ENCODE peak calls at places on chromosome 12, in ten cellular contexts. One of them, this sample, is unnamed.

GRCh38 chr12:88063375-88063774 is 34.2 kb upstream of the C12orf50 start:
- DNase-seq in NCI-H774: no peak
- DNase-seq in Caki2: peak
- DNase-seq in SW480: no peak
- DNase-seq in effector CD4-positive, alpha-beta T cell: no peak
- DNase-seq in activated CD4-positive, alpha-beta T cell treated with anti-CD3 and anti-CD28 coated beads, Interleukin-2, amount 10 ng/mL, durations not matched to agents 7 days and 5 days: no peak
- DNase-seq in mucosa of descending colon: no peak
- DNase-seq in iris pigment epithelial cell: peak
- DNase-seq in ureter: no peak
- DNase-seq in NCI-H1930: no peak
- DNase-seq in this sample: no peak

GRCh38 chr12:11707535-11707934 is 58.1 kb downstream of the ETV6 start:
- DNase-seq in NCI-H774: no peak
- DNase-seq in Caki2: no peak
- DNase-seq in SW480: no peak
- DNase-seq in effector CD4-positive, alpha-beta T cell: no peak
- DNase-seq in activated CD4-positive, alpha-beta T cell treated with anti-CD3 and anti-CD28 coated beads, Interleukin-2, amount 10 ng/mL, durations not matched to agents 7 days and 5 days: no peak
- DNase-seq in mucosa of descending colon: peak
- DNase-seq in iris pigment epithelial cell: no peak
- DNase-seq in ureter: no peak
- DNase-seq in NCI-H1930: no peak
- DNase-seq in this sample: peak

GRCh38 chr12:47362131-47362686 is 282.4 kb upstream of the AMIGO2 start:
- DNase-seq in NCI-H774: no peak
- DNase-seq in Caki2: no peak
- DNase-seq in SW480: peak
- DNase-seq in effector CD4-positive, alpha-beta T cell: no peak
- DNase-seq in activated CD4-positive, alpha-beta T cell treated with anti-CD3 and anti-CD28 coated beads, Interleukin-2, amount 10 ng/mL, durations not matched to agents 7 days and 5 days: no peak
- DNase-seq in mucosa of descending colon: no peak
- DNase-seq in iris pigment epithelial cell: no peak
- DNase-seq in ureter: no peak
- DNase-seq in NCI-H1930: no peak
- DNase-seq in this sample: no peak

GRCh38 chr12:11863478-11863906 is 207.2 kb upstream of the BCL2L14 start:
- DNase-seq in NCI-H774: no peak
- DNase-seq in Caki2: no peak
- DNase-seq in SW480: no peak
- DNase-seq in effector CD4-positive, alpha-beta T cell: no peak
- DNase-seq in activated CD4-positive, alpha-beta T cell treated with anti-CD3 and anti-CD28 coated beads, Interleukin-2, amount 10 ng/mL, durations not matched to agents 7 days and 5 days: no peak
- DNase-seq in mucosa of descending colon: no peak
- DNase-seq in iris pigment epithelial cell: peak
- DNase-seq in ureter: no peak
- DNase-seq in NCI-H1930: no peak
- DNase-seq in this sample: no peak

GRCh38 chr12:6607751-6608591 is 792 bp upstream of the CHD4 start:
- DNase-seq in NCI-H774: peak
- DNase-seq in Caki2: peak
- DNase-seq in SW480: peak
- DNase-seq in effector CD4-positive, alpha-beta T cell: peak
- DNase-seq in activated CD4-positive, alpha-beta T cell treated with anti-CD3 and anti-CD28 coated beads, Interleukin-2, amount 10 ng/mL, durations not matched to agents 7 days and 5 days: peak
- DNase-seq in mucosa of descending colon: peak
- DNase-seq in iris pigment epithelial cell: no peak
- DNase-seq in ureter: peak
- DNase-seq in NCI-H1930: peak
- DNase-seq in this sample: peak

GRCh38 chr12:68568878-68569569 is 41.7 kb upstream of the RAP1B start:
- DNase-seq in NCI-H774: peak
- DNase-seq in Caki2: no peak
- DNase-seq in SW480: no peak
- DNase-seq in effector CD4-positive, alpha-beta T cell: no peak
- DNase-seq in activated CD4-positive, alpha-beta T cell treated with anti-CD3 and anti-CD28 coated beads, Interleukin-2, amount 10 ng/mL, durations not matched to agents 7 days and 5 days: no peak
- DNase-seq in mucosa of descending colon: no peak
- DNase-seq in iris pigment epithelial cell: no peak
- DNase-seq in ureter: no peak
- DNase-seq in NCI-H1930: no peak
- DNase-seq in this sample: peak

GRCh38 chr12:49553512-49554088 is 14.3 kb downstream of the MCRS1 start:
- DNase-seq in NCI-H774: peak
- DNase-seq in Caki2: peak
- DNase-seq in SW480: peak
- DNase-seq in effector CD4-positive, alpha-beta T cell: no peak
- DNase-seq in activated CD4-positive, alpha-beta T cell treated with anti-CD3 and anti-CD28 coated beads, Interleukin-2, amount 10 ng/mL, durations not matched to agents 7 days and 5 days: peak
- DNase-seq in mucosa of descending colon: no peak
- DNase-seq in iris pigment epithelial cell: peak
- DNase-seq in ureter: no peak
- DNase-seq in NCI-H1930: peak
- DNase-seq in this sample: no peak

GRCh38 chr12:65415826-65416225 is 137.3 kb downstream of the MSRB3 start:
- DNase-seq in NCI-H774: no peak
- DNase-seq in Caki2: peak
- DNase-seq in SW480: no peak
- DNase-seq in effector CD4-positive, alpha-beta T cell: no peak
- DNase-seq in activated CD4-positive, alpha-beta T cell treated with anti-CD3 and anti-CD28 coated beads, Interleukin-2, amount 10 ng/mL, durations not matched to agents 7 days and 5 days: no peak
- DNase-seq in mucosa of descending colon: no peak
- DNase-seq in iris pigment epithelial cell: peak
- DNase-seq in ureter: no peak
- DNase-seq in NCI-H1930: no peak
- DNase-seq in this sample: no peak

GRCh38 chr12:24555730-24556129 is 393.2 kb downstream of the BCAT1 start:
- DNase-seq in NCI-H774: no peak
- DNase-seq in Caki2: no peak
- DNase-seq in SW480: no peak
- DNase-seq in effector CD4-positive, alpha-beta T cell: no peak
- DNase-seq in activated CD4-positive, alpha-beta T cell treated with anti-CD3 and anti-CD28 coated beads, Interleukin-2, amount 10 ng/mL, durations not matched to agents 7 days and 5 days: no peak
- DNase-seq in mucosa of descending colon: no peak
- DNase-seq in iris pigment epithelial cell: no peak
- DNase-seq in ureter: no peak
- DNase-seq in NCI-H1930: no peak
- DNase-seq in this sample: no peak

GRCh38 chr12:123832052-123832451 is 70.0 kb downstream of the DNAH10 start:
- DNase-seq in NCI-H774: no peak
- DNase-seq in Caki2: no peak
- DNase-seq in SW480: no peak
- DNase-seq in effector CD4-positive, alpha-beta T cell: no peak
- DNase-seq in activated CD4-positive, alpha-beta T cell treated with anti-CD3 and anti-CD28 coated beads, Interleukin-2, amount 10 ng/mL, durations not matched to agents 7 days and 5 days: no peak
- DNase-seq in mucosa of descending colon: no peak
- DNase-seq in iris pigment epithelial cell: no peak
- DNase-seq in ureter: no peak
- DNase-seq in NCI-H1930: no peak
- DNase-seq in this sample: no peak

GRCh38 chr12:88854260-88854659 is 274.0 kb upstream of the KITLG start:
- DNase-seq in NCI-H774: no peak
- DNase-seq in Caki2: peak
- DNase-seq in SW480: no peak
- DNase-seq in effector CD4-positive, alpha-beta T cell: no peak
- DNase-seq in activated CD4-positive, alpha-beta T cell treated with anti-CD3 and anti-CD28 coated beads, Interleukin-2, amount 10 ng/mL, durations not matched to agents 7 days and 5 days: no peak
- DNase-seq in mucosa of descending colon: no peak
- DNase-seq in iris pigment epithelial cell: peak
- DNase-seq in ureter: no peak
- DNase-seq in NCI-H1930: no peak
- DNase-seq in this sample: no peak

GRCh38 chr12:132560421-132560830 is 50.0 kb downstream of the LRCOL1 start:
- DNase-seq in NCI-H774: no peak
- DNase-seq in Caki2: no peak
- DNase-seq in SW480: peak
- DNase-seq in effector CD4-positive, alpha-beta T cell: no peak
- DNase-seq in activated CD4-positive, alpha-beta T cell treated with anti-CD3 and anti-CD28 coated beads, Interleukin-2, amount 10 ng/mL, durations not matched to agents 7 days and 5 days: peak
- DNase-seq in mucosa of descending colon: peak
- DNase-seq in iris pigment epithelial cell: no peak
- DNase-seq in ureter: no peak
- DNase-seq in NCI-H1930: no peak
- DNase-seq in this sample: peak

GRCh38 chr12:32589165-32589891 is 89.8 kb upstream of the DNM1L start:
- DNase-seq in NCI-H774: no peak
- DNase-seq in Caki2: no peak
- DNase-seq in SW480: no peak
- DNase-seq in effector CD4-positive, alpha-beta T cell: no peak
- DNase-seq in activated CD4-positive, alpha-beta T cell treated with anti-CD3 and anti-CD28 coated beads, Interleukin-2, amount 10 ng/mL, durations not matched to agents 7 days and 5 days: peak
- DNase-seq in mucosa of descending colon: no peak
- DNase-seq in iris pigment epithelial cell: no peak
- DNase-seq in ureter: no peak
- DNase-seq in NCI-H1930: no peak
- DNase-seq in this sample: no peak

GRCh38 chr12:2301531-2302461 is 249.0 kb downstream of the CACNA1C start:
- DNase-seq in NCI-H774: no peak
- DNase-seq in Caki2: peak
- DNase-seq in SW480: no peak
- DNase-seq in effector CD4-positive, alpha-beta T cell: no peak
- DNase-seq in activated CD4-positive, alpha-beta T cell treated with anti-CD3 and anti-CD28 coated beads, Interleukin-2, amount 10 ng/mL, durations not matched to agents 7 days and 5 days: no peak
- DNase-seq in mucosa of descending colon: no peak
- DNase-seq in iris pigment epithelial cell: no peak
- DNase-seq in ureter: no peak
- DNase-seq in NCI-H1930: no peak
- DNase-seq in this sample: no peak

GRCh38 chr12:120650249-120650690 is 9.8 kb downstream of the CABP1 start:
- DNase-seq in NCI-H774: no peak
- DNase-seq in Caki2: no peak
- DNase-seq in SW480: no peak
- DNase-seq in effector CD4-positive, alpha-beta T cell: no peak
- DNase-seq in activated CD4-positive, alpha-beta T cell treated with anti-CD3 and anti-CD28 coated beads, Interleukin-2, amount 10 ng/mL, durations not matched to agents 7 days and 5 days: no peak
- DNase-seq in mucosa of descending colon: no peak
- DNase-seq in iris pigment epithelial cell: no peak
- DNase-seq in ureter: no peak
- DNase-seq in NCI-H1930: no peak
- DNase-seq in this sample: no peak

GRCh38 chr12:64147860-64148259 is 74.2 kb downstream of the KICS2 start:
- DNase-seq in NCI-H774: no peak
- DNase-seq in Caki2: peak
- DNase-seq in SW480: no peak
- DNase-seq in effector CD4-positive, alpha-beta T cell: no peak
- DNase-seq in activated CD4-positive, alpha-beta T cell treated with anti-CD3 and anti-CD28 coated beads, Interleukin-2, amount 10 ng/mL, durations not matched to agents 7 days and 5 days: no peak
- DNase-seq in mucosa of descending colon: no peak
- DNase-seq in iris pigment epithelial cell: peak
- DNase-seq in ureter: no peak
- DNase-seq in NCI-H1930: no peak
- DNase-seq in this sample: no peak